ENCODE peak calls at places on chromosomes 6 and 20, in four cellular contexts. S is lower lobe of right lung, M is MM.1S, C is upper lobe of right lung. H is an unnamed sample.

GRCh38 chr20:48012401-48012974 is 227.2 kb upstream of the SULF2 start:
- DNase-seq in S (no peak), M (no peak), C (no peak), H (no peak)

GRCh38 chr6:166006593-166007301 is 160.9 kb downstream of the TBXT start:
- DNase-seq in C (no peak), S (no peak), M (no peak), H (no peak)

GRCh38 chr6:44662461-44663121 is 275.1 kb downstream of the CDC5L start:
- DNase-seq in S (peak; percentile 61), M (no peak), C (peak; percentile 65), H (no peak)

GRCh38 chr20:13701486-13701885 is 62.8 kb upstream of the TASP1 start:
- DNase-seq in C (no peak), S (no peak), M (no peak), H (no peak)

GRCh38 chr20:31666258-31667042 is 28.7 kb downstream of the COX4I2 start:
- DNase-seq in C (peak; percentile 83), S (peak; percentile 82), M (no peak), H (no peak)

GRCh38 chr20:20839771-20840170 is 127.3 kb upstream of the RALGAPA2 start:
- DNase-seq in S (no peak), M (no peak), C (no peak), H (no peak)

GRCh38 chr6:8080338-8081151 is 16.4 kb upstream of the BLOC1S5 start:
- DNase-seq in S (no peak), M (no peak), C (no peak), H (no peak)

GRCh38 chr6:71406871-71407860 is 118.6 kb downstream of the OGFRL1 start:
- DNase-seq in C (no peak), S (no peak), M (no peak), H (no peak)

GRCh38 chr20:48983423-48984400 is 62.2 kb downstream of the ARFGEF2 start:
- DNase-seq in M (no peak), C (no peak), S (no peak), H (no peak)

GRCh38 chr6:30207619-30208295 is 5.4 kb downstream of the TRIM26 start:
- DNase-seq in M (no peak), S (no peak), C (no peak), H (no peak)

GRCh38 chr6:36599791-36600209 is 5.6 kb downstream of the SRSF3 start:
- DNase-seq in M (peak; percentile 46), S (peak; percentile 56), C (peak; percentile 70), H (peak; percentile 39)

GRCh38 chr6:170125447-170126300 is 165.2 kb downstream of the DLL1 start:
- DNase-seq in C (peak; percentile 46), S (no peak), M (no peak), H (no peak)

GRCh38 chr20:57808266-57808866 is 98.6 kb upstream of the PMEPA1 start:
- DNase-seq in M (no peak), S (no peak), C (no peak), H (no peak)

GRCh38 chr6:27795697-27796494 is 116.3 kb downstream of the OR2B2 start:
- DNase-seq in S (no peak), M (peak; percentile 89), C (no peak), H (peak; percentile 69)

GRCh38 chr6:42901538-42901957 is 14.3 kb upstream of the PTCRA start:
- DNase-seq in C (peak; percentile 80), S (peak; percentile 83), M (peak; percentile 82), H (peak; percentile 79)

GRCh38 chr6:21003780-21004541 is 469.7 kb downstream of the CDKAL1 start:
- DNase-seq in M (peak; percentile 29), C (no peak), S (no peak), H (no peak)

GRCh38 chr20:49990310-49990720 is 7.5 kb downstream of the SNAI1 start:
- DNase-seq in M (no peak), C (no peak), S (no peak), H (no peak)

GRCh38 chr6:46862381-46862780 is 59.4 kb downstream of the ADGRF5 start:
- DNase-seq in M (no peak), C (no peak), S (no peak), H (no peak)

GRCh38 chr6:145028144-145028818 is 707.0 kb downstream of the EPM2A start:
- DNase-seq in S (no peak), C (no peak), M (peak; percentile 38), H (peak; percentile 17)

GRCh38 chr6:46296586-46296985 is 125.8 kb upstream of the ENPP5 start:
- DNase-seq in C (no peak), M (no peak), S (no peak), H (no peak)

GRCh38 chr6:130027948-130028347 is 9.6 kb downstream of the L3MBTL3 start:
- DNase-seq in S (no peak), C (no peak), M (peak; percentile 73), H (no peak)

GRCh38 chr6:36913082-36913481 is 27.3 kb downstream of the C6orf89 start:
- DNase-seq in M (no peak), S (no peak), C (no peak), H (peak; percentile 30)

GRCh38 chr20:50322703-50323131 is 132.1 kb downstream of the CEBPB start:
- DNase-seq in M (no peak), C (peak; percentile 20), S (no peak), H (no peak)

GRCh38 chr20:58150772-58151171 is 77.7 kb downstream of the ANKRD60 start:
- DNase-seq in S (peak; percentile 63), M (no peak), C (no peak), H (no peak)

GRCh38 chr6:47413752-47414516 is 63.7 kb upstream of the CD2AP start:
- DNase-seq in C (no peak), M (peak; percentile 53), S (no peak), H (peak; percentile 56)

GRCh38 chr20:24870876-24871275 is 78.2 kb upstream of the CST7 start:
- DNase-seq in M (no peak), C (peak; percentile 56), S (no peak), H (no peak)

GRCh38 chr20:60078351-60079250 is 120.4 kb downstream of the CDH26 start:
- DNase-seq in C (no peak), S (no peak), M (no peak), H (no peak)

GRCh38 chr6:140572867-140573266 is 1198.4 kb upstream of the CITED2 start:
- DNase-seq in C (no peak), S (no peak), M (no peak), H (no peak)

GRCh38 chr20:63889241-63890200 is 5.4 kb upstream of the DNAJC5 start:
- DNase-seq in M (no peak), S (no peak), C (no peak), H (no peak)

GRCh38 chr20:14445310-14445709 is 107.9 kb upstream of the FLRT3 start:
- DNase-seq in S (no peak), C (no peak), M (no peak), H (no peak)

GRCh38 chr6:3621411-3621810 is 130.1 kb downstream of the PXDC1 start:
- DNase-seq in M (no peak), S (no peak), C (no peak), H (no peak)

DNA sequence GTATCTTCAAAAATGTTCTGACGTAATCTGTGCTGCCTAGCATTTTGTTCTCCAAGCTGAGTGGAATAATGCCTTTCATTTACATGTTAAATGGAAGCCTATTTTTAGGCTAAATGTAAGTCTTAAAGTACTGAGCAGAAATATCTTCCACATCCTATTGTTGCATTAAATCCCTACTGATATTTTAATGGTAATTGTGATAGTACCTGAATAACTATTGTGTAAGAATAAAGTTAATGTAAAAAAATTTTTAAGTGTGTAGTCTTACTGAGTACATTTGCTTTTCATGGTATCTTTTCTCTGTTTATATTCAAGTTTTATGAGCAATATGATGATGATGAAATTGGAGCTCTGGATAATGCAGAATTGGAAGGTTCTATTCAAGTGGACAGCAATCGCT is 4.2 kb upstream of the ZC2HC1B start:
- DNase-seq in M (no peak), S (no peak), C (no peak), H (no peak)
- H3K36me3 ChIP-seq in M (no peaks in the 10 kb centered on the region), S (peaks cover 92% of the 10 kb centered on the region), C (peaks cover 96% of the 10 kb centered on the region), H (peaks cover 100% of the 10 kb centered on the region)

GRCh38 chr6:138287144-138287955 is 69.1 kb upstream of the PBOV1 start:
- DNase-seq in M (peak; percentile 66), S (peak; percentile 50), C (no peak), H (peak; percentile 36)

GRCh38 chr6:138290563-138290962 is 72.3 kb upstream of the PBOV1 start:
- DNase-seq in M (no peak), S (no peak), C (no peak), H (no peak)

GRCh38 chr6:138291849-138292181 is 73.5 kb upstream of the PBOV1 start:
- DNase-seq in C (no peak), S (no peak), M (no peak), H (no peak)

GRCh38 chr6:138291036-138291848 is 73.0 kb upstream of the PBOV1 start:
- DNase-seq in S (no peak), C (no peak), M (no peak), H (no peak)

DNA sequence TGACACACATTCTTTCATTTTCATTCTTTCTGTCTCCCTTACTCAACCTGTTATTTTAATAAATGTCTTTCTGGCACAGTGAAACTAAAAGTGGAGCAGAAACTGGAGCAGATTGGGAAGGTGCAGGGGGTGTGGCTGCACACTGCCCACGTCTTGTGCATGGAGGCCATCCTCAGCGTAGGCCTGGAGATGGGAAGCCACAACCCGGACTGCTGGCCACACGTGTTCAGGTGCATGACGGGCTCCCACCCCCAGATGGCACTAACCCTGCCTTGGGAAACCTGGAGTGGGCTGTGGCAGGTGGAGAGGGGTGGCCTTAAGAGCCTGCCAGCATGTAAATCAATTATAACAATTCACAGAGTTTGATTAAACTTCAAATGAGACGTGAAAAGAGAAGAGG is 71.4 kb upstream of the PBOV1 start:
- DNase-seq in C (no peak), S (no peak), M (peak; percentile 30), H (no peak)
- H3K27me3 ChIP-seq in C (no peaks in the 10 kb centered on the region), S (no peaks in the 10 kb centered on the region), M (no peaks in the 10 kb centered on the region), H (no peaks in the 10 kb centered on the region)

DNA sequence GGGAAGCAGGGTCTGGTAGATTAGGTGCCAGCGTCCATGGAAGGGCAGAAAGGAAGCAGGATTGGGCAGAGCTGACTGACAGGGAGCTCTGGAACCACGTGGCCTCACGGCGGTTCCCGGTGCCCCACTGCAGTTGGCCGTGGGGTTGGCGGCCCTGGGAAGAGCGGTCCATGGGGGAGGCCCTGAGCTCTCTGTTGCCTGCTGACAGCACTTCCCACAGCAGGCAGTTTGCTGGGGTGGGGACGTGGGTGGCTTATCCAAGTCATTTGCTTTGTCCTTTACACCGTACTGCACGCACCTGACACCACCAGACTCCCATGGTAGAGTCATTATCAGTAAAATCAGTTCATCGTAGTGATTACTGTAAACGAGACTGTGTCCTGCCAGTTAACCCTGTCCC is 56.1 kb downstream of the RPP40 start:
- DNase-seq in S (no peak), C (no peak), M (no peak), H (no peak)
- H3K36me3 ChIP-seq in S (peaks cover 56% of the 10 kb centered on the region), C (peaks cover 23% of the 10 kb centered on the region), M (peaks cover 10% of the 10 kb centered on the region), H (no peaks in the 10 kb centered on the region)

GRCh38 chr6:33990061-33990541 is 155.8 kb downstream of the GRM4 start:
- DNase-seq in S (no peak), M (no peak), C (peak; percentile 61), H (no peak)

GRCh38 chr6:33985947-33986346 is 159.9 kb downstream of the GRM4 start:
- DNase-seq in C (peak; percentile 18), S (no peak), M (no peak), H (no peak)

GRCh38 chr6:33987531-33988021 is 158.3 kb downstream of the GRM4 start:
- DNase-seq in M (no peak), S (no peak), C (peak; percentile 47), H (no peak)

GRCh38 chr6:33989016-33989854 is 156.7 kb downstream of the GRM4 start:
- DNase-seq in C (peak; percentile 43), M (no peak), S (no peak), H (no peak)

GRCh38 chr6:33988121-33989015 is 157.5 kb downstream of the GRM4 start:
- DNase-seq in C (peak; percentile 57), M (no peak), S (no peak), H (no peak)
- H3K27me3 ChIP-seq in C (no peaks in the 10 kb centered on the region), M (peaks cover 19% of the 10 kb centered on the region), S (no peaks in the 10 kb centered on the region), H (no peaks in the 10 kb centered on the region)

H was measured in DND-41.